ENCODE peak calls at places on chromosome 6, in seven cellular contexts. S, Z, Q, O, G, T and U are unnamed samples.
A peak's percentile ranks its signal among the peaks of the same experiment; 100 is the strongest.

GRCh38 chr6:66605011-66605410 is 898.0 kb upstream of the EYS start:
- DNase-seq in T (no peak), O (no peak), Q (no peak), S (no peak), G (no peak), Z (no peak), U (no peak)

GRCh38 chr6:72422126-72422680 is 199.7 kb upstream of the KCNQ5 start:
- DNase-seq in T (no peak), G (no peak), S (no peak), Z (no peak), Q (no peak), O (no peak), U (no peak)

GRCh38 chr6:170182093-170182780 is 108.6 kb downstream of the DLL1 start:
- DNase-seq in S (no peak), O (no peak), Q (no peak), G (no peak), Z (no peak), T (no peak), U (no peak)

GRCh38 chr6:37150314-37150713 is 19.6 kb upstream of the PIM1 start:
- DNase-seq in Q (no peak), G (no peak), S (no peak), T (no peak), O (no peak), Z (no peak), U (no peak)

GRCh38 chr6:111469543-111469942 is 13.5 kb downstream of the REV3L start:
- DNase-seq in G (no peak), S (no peak), O (no peak), T (no peak), Z (no peak), Q (no peak), U (no peak)

GRCh38 chr6:51098801-51099200 is 280.1 kb downstream of the TFAP2B start:
- DNase-seq in O (no peak), G (no peak), Q (no peak), Z (no peak), T (no peak), S (no peak), U (no peak)

GRCh38 chr6:136521430-136521829 is 28.8 kb downstream of the MAP7 start:
- DNase-seq in Q (no peak), O (no peak), Z (no peak), S (no peak), G (no peak), T (no peak), U (no peak)

GRCh38 chr6:36544228-36544627 is 3.1 kb downstream of the STK38 start:
- DNase-seq in S (no peak), T (no peak), O (no peak), Z (no peak), G (no peak), Q (peak; percentile 38), U (no peak)

GRCh38 chr6:128025478-128025877 is 124.6 kb upstream of the THEMIS start:
- DNase-seq in S (no peak), Z (no peak), G (no peak), O (no peak), T (no peak), Q (no peak), U (no peak)

DNA sequence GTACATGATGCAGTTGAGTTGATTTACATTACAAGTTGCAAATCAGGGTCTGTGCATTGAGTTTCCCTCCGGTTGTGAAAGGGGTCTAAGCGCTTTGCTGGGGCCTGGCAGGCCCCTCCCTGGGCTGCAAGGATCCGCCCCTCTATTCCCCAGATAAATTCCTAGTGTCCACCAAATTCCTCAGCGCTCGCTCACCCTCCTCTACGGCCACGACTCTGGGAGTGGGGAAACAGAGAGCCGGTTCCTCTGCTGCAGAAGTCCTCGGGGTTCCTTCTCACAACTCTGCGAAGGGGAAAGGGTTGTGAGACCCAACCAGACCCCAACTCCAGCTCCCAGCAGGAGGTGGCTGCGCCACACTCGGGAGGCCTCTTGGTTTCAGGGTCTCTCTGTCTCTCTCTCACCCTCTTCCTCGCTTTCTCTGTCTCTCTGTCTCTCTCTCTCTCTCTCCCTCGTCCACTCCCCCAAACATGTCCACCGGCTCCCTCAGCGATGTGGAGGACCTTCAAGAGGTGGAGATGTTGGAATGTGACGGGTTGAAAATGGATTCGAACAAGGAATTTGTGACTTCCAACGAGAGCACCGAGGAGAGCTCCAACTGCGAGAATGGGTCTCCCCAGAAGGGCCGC is at the start of gene TCF21:
- DNase-seq in G (no peak), S (peak; percentile 67), O (no peak), Q (peak; percentile 39), Z (peak; percentile 88), T (peak; percentile 75), U (no peak)
- TF ChIP-seq POLR2A in G (no peak), S (peak; percentile 21), O (no peak), Q (peak; percentile 76), Z (peak; percentile 48), T (no peak), U (no peak)

GRCh38 chr6:158011478-158011920 is 29.8 kb downstream of the SYNJ2 start:
- DNase-seq in O (no peak), S (no peak), Q (no peak), T (peak; percentile 4), G (no peak), Z (no peak), U (no peak)
- H3K27ac ChIP-seq in O (no peak overlapping the region), S (no peak overlapping the region), Q (peak overlapping the region; percentile 2), T (no peak overlapping the region), G (no peak overlapping the region), Z (no peak overlapping the region), U (no peak overlapping the region)

GRCh38 chr6:29942275-29943052 is at the start of gene HLA-A:
- DNase-seq in Q (peak; percentile 96), S (peak; percentile 94), T (peak; percentile 90), Z (peak; percentile 98), G (peak; percentile 87), O (peak; percentile 91), U (peak; percentile 96)
- H3K4me1 ChIP-seq in Q (no peaks in the 10 kb centered on the region), S (no peaks in the 10 kb centered on the region), T (no peaks in the 10 kb centered on the region), Z (no peaks in the 10 kb centered on the region), G (no peaks in the 10 kb centered on the region), O (peaks cover 5% of the 10 kb centered on the region), U (no peaks in the 10 kb centered on the region)

GRCh38 chr6:75180864-75181263 is 25.0 kb downstream of the COL12A1 start:
- DNase-seq in G (no peak), O (no peak), T (no peak), S (no peak), Z (no peak), Q (no peak), U (no peak)
- TF ChIP-seq POLR2A in G (no peak), O (no peak), T (no peak), S (no peak), Z (no peak), Q (no peak), U (no peak)

GRCh38 chr6:133288662-133289061 is 47.5 kb downstream of the EYA4 start:
- DNase-seq in S (no peak), T (no peak), G (no peak), O (no peak), Z (no peak), Q (no peak), U (no peak)

GRCh38 chr6:133290926-133291325 is 49.8 kb downstream of the EYA4 start:
- DNase-seq in G (no peak), T (no peak), Q (no peak), Z (no peak), S (no peak), O (no peak), U (no peak)

GRCh38 chr6:133291671-133292070 is 50.5 kb downstream of the EYA4 start:
- DNase-seq in Q (no peak), T (no peak), G (no peak), O (no peak), Z (no peak), S (no peak), U (no peak)

GRCh38 chr6:133286765-133287164 is 45.6 kb downstream of the EYA4 start:
- DNase-seq in Z (no peak), S (no peak), O (no peak), T (no peak), Q (no peak), G (no peak), U (no peak)

DNA sequence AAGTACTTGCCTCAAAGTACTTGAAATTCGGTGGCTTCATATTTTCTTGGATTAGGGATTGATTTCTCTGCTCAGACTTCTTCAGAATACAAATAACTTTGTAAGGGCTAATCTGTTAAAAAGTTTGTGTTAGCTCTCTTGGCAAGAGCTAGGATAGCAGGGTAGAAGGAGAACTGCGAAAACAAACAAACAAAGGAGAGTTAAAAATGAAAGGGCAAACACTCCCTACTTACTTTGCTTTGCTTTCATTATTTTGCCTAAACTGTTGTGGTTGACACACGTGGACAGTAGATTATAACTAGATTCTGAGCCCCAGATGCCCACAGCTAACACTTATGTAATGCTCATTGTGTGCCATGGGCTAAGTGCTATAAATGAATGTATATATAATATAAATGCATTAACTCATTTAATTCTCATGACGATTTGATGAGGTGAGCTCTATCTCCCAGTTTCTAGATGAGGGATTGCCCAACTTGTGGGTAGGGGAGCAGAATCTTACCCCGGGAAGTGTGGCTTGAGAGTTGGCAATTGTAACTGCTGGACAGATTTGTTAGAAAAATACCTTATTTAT is 48.7 kb downstream of the EYA4 start:
- DNase-seq in Z (no peak), G (no peak), O (no peak), S (no peak), Q (no peak), T (no peak), U (no peak)
- H3K27ac ChIP-seq in Z (no peak overlapping the region), G (no peak overlapping the region), O (no peak overlapping the region), S (no peak overlapping the region), Q (no peak overlapping the region), T (no peak overlapping the region), U (no peak overlapping the region)

GRCh38 chr6:143616741-143617140 is 61.0 kb upstream of the PHACTR2 start:
- DNase-seq in Z (no peak), Q (no peak), S (no peak), T (no peak), O (no peak), G (no peak), U (no peak)

GRCh38 chr6:143613749-143614148 is 64.0 kb upstream of the PHACTR2 start:
- DNase-seq in T (no peak), Q (no peak), Z (no peak), G (no peak), S (no peak), O (no peak), U (no peak)

GRCh38 chr6:143612186-143612585 is 65.6 kb upstream of the PHACTR2 start:
- DNase-seq in Q (no peak), Z (no peak), O (no peak), G (no peak), S (no peak), T (no peak), U (no peak)

GRCh38 chr6:143615785-143616184 is 62.0 kb upstream of the PHACTR2 start:
- DNase-seq in S (no peak), Q (no peak), T (no peak), G (no peak), O (no peak), Z (no peak), U (no peak)

DNA sequence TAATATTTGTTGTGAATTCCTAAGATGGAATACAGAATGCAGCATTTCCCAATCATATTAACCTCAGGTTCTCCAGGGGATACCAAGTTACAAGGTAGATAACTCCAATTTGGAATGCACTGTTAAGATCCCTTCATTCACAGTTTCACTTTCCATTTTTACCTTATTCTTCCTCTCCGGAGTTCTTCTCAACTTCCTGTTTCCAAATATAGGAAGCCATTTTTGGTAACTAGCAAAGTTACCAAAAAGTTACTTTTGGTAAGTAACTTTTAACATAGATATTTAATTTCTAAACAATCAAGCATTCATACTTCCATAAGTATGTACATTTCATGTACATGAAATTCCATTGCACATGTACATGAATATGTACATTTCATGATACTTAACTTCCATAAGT is 63.5 kb upstream of the PHACTR2 start:
- DNase-seq in Z (no peak), Q (no peak), O (no peak), G (no peak), T (no peak), S (no peak), U (no peak)
- H3K4me1 ChIP-seq in Z (no peaks in the 10 kb centered on the region), Q (no peaks in the 10 kb centered on the region), O (no peaks in the 10 kb centered on the region), G (no peaks in the 10 kb centered on the region), T (no peaks in the 10 kb centered on the region), S (no peaks in the 10 kb centered on the region), U (no peaks in the 10 kb centered on the region)

GRCh38 chr6:26249959-26250805 is 114.8 kb upstream of the BTN3A2 start:
- DNase-seq in T (no peak), O (no peak), G (no peak), Z (peak; percentile 76), S (peak; percentile 41), Q (peak; percentile 84), U (peak; percentile 71)
- TF ChIP-seq POLR2A in T (peak; percentile 5), O (no peak), G (no peak), Z (peak; percentile 11), S (peak; percentile 21), Q (peak; percentile 90), U (no peak)